ENCODE peak calls at places on chromosomes 12 and 14, in four cellular contexts. O is GM12865, M is G401, F is RPMI8226. E is an unnamed sample.
A peak's percentile ranks its signal among the peaks of the same experiment; 100 is the strongest.

GRCh38 chr12:28172434-28173030 is 17.7 kb upstream of the CCDC91 start:
- DNase-seq in M (no peak), O (peak; percentile 25), F (peak; percentile 13), E (no peak)

GRCh38 chr12:60257063-60257462 is 661.2 kb downstream of the SLC16A7 start:
- DNase-seq in M (no peak), O (no peak), F (no peak), E (no peak)

GRCh38 chr12:30391766-30392366 is 303.8 kb downstream of the IPO8 start:
- DNase-seq in M (no peak), F (no peak), O (no peak), E (no peak)

GRCh38 chr12:11623382-11623781 is 26.1 kb upstream of the ETV6 start:
- DNase-seq in M (no peak), F (no peak), O (no peak), E (no peak)

GRCh38 chr14:57390806-57391562 is 598 bp downstream of the NAA30 start:
- DNase-seq in F (peak; percentile 42), M (peak; percentile 30), O (peak; percentile 56), E (peak; percentile 26)

GRCh38 chr12:108622921-108623514 is 10.7 kb downstream of the SELPLG start:
- DNase-seq in O (no peak), M (no peak), F (no peak), E (no peak)

GRCh38 chr12:64821116-64821630 is 3.3 kb upstream of the TBC1D30 start:
- DNase-seq in M (no peak), F (no peak), O (no peak), E (no peak)

GRCh38 chr12:31390991-31391390 is 65.0 kb upstream of the SINHCAF start:
- DNase-seq in M (peak; percentile 53), F (no peak), O (no peak), E (no peak)

GRCh38 chr14:58272589-58273372 is 25.6 kb upstream of the ARID4A start:
- DNase-seq in M (peak; percentile 47), O (peak; percentile 9), F (peak; percentile 7), E (peak; percentile 13)

GRCh38 chr12:104190151-104190550 is 25.4 kb upstream of the TXNRD1 start:
- DNase-seq in F (no peak), M (no peak), O (no peak), E (no peak)

GRCh38 chr14:89578048-89578619 is 161.1 kb upstream of the FOXN3 start:
- DNase-seq in F (no peak), M (no peak), O (no peak), E (no peak)

GRCh38 chr14:102320033-102320660 is 601 bp downstream of the ZNF839 start:
- DNase-seq in M (peak; percentile 43), F (peak; percentile 32), O (peak; percentile 54), E (peak; percentile 46)